ENCODE peak calls at places on chromosomes 13 and 19, in six cellular contexts. K is IMR-90, S is H1, V is H9, C is mesenchymal stem cell, D is neuronal stem cell. O is an unnamed sample.

GRCh38 chr19:47284324-47284899 is 9.7 kb downstream of the INAFM1 start:
- DNase-seq in K (peak; percentile 68), S (peak; percentile 60), V (no peak), C (peak; percentile 61), D (peak; percentile 69), O (peak; percentile 61)

GRCh38 chr13:47110141-47110540 is 213.3 kb upstream of the HTR2A start:
- DNase-seq in K (no peak), S (no peak), V (no peak), C (no peak), D (no peak), O (no peak)

GRCh38 chr13:48930933-48931332 is 44.8 kb upstream of the FNDC3A start:
- DNase-seq in K (no peak), S (no peak), V (no peak), C (no peak), D (no peak), O (no peak)

GRCh38 chr19:2394054-2394668 is 33.2 kb downstream of the TIMM13 start:
- DNase-seq in K (no peak), S (no peak), V (no peak), C (no peak), D (no peak), O (no peak)

GRCh38 chr13:97953376-97953970 is at the start of gene IPO5:
- DNase-seq in K (peak; percentile 73), S (no peak), V (no peak), C (no peak), D (no peak), O (no peak)

GRCh38 chr19:15265849-15266248 is 33.6 kb upstream of the EPHX3 start:
- DNase-seq in K (peak; percentile 98), S (no peak), V (no peak), C (no peak), D (no peak), O (no peak)

GRCh38 chr19:6242677-6243076 is 37.1 kb downstream of the MLLT1 start:
- DNase-seq in K (no peak), S (no peak), V (no peak), C (no peak), D (no peak), O (no peak)

GRCh38 chr19:12800873-12801465 is 631 bp downstream of the PRDX2 start:
- DNase-seq in K (no peak), S (no peak), V (peak; percentile 45), C (peak; percentile 33), D (no peak), O (no peak)

DNA sequence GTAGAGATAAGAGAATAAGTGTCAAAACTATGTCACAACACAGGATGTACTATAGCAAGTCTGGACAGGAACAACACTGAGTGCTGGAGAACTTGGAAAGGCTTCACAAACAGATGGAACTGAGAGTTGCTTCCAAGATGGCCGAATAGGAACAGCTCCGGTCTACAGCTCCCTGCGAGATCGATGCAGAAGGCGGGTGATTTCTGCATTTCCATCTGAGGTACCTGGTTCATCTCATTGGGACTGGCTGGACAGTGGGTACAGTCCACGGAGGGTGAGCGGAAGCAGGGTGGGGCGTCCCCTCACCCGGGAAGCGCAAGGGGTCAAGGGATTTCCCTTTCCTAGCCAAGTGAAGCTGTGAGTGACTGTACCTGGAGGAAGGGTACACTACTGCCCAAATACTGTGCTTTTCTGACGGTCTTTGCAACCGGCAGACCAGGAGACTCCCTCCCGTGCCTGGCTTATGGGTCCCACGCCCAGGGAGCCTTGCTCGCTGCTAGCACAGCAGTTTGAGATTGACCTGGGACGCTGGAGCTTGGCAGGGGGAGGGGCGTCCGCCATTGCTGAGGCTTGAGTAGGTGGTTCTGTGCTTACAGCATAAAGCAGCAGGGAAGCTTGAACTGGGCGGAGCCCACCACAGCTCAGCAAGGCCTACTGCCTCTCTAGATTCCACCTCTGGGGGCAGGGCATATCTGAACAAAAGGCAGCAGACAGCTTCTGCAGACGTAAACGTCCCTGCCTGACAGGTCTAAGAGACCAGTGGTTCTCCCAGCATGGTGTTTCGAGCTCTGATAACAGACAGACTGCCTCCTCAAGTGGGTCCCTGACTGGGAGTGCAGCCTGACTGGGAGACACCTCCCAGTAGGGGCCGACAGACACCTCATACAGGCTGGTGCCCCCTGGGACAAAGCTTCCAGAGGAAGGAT is 46.0 kb downstream of the USP12 start:
- DNase-seq in K (no peak), S (no peak), V (no peak), C (no peak), D (no peak), O (peak; percentile 42)
- H2BK5ac ChIP-seq in K (no peak overlapping the region), S (no peak overlapping the region), V (no peak overlapping the region), C (no peak overlapping the region), D (no peak overlapping the region), O (no peak overlapping the region)

GRCh38 chr19:55324705-55325104 is 436 bp downstream of the TMEM150B start:
- DNase-seq in K (no peak), S (no peak), V (no peak), C (no peak), D (no peak), O (no peak)

GRCh38 chr19:55319786-55320185 is 5.4 kb downstream of the TMEM150B start:
- DNase-seq in K (peak; percentile 28), S (peak; percentile 93), V (peak; percentile 92), C (peak; percentile 50), D (peak; percentile 72), O (peak; percentile 90)

GRCh38 chr19:55320844-55321419 is 4.2 kb downstream of the TMEM150B start:
- DNase-seq in K (no peak), S (no peak), V (peak; percentile 27), C (no peak), D (no peak), O (no peak)

GRCh38 chr19:55322495-55322894 is 2.6 kb downstream of the TMEM150B start:
- DNase-seq in K (no peak), S (no peak), V (no peak), C (no peak), D (no peak), O (no peak)

DNA sequence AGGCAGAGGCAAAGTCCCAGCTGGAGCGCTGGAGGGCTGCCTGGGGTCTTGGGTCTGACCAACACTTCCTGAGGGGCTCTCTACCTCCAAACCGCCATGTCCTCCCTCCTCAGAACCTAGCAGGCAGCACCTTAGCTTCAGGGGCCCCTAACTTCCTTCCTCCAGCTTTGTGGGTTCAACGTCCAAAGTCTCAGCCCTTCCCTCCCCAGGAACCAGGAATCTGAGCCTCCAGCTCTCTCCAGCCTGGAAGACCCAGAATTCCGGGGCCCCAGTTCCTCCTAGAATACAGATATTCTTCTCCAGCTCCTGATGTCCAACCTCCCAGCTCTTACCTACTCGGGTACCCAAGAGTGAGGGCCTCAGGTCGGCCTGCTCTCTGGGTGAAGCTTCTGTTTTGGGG is 3.7 kb downstream of the TMEM150B start:
- DNase-seq in K (no peak), S (no peak), V (no peak), C (no peak), D (no peak), O (no peak)
- H3K4me1 ChIP-seq in K (no peaks in the 10 kb centered on the region), S (peaks cover 6% of the 10 kb centered on the region), V (no peaks in the 10 kb centered on the region), C (peaks cover 7% of the 10 kb centered on the region), D (peaks cover 5% of the 10 kb centered on the region), O (no peaks in the 10 kb centered on the region)

GRCh38 chr19:43596842-43597461 is 557 bp downstream of the ZNF576 start:
- DNase-seq in K (peak; percentile 13), S (no peak), V (no peak), C (peak; percentile 23), D (no peak), O (no peak)
- H2BK5ac ChIP-seq in K (peak overlapping the region; percentile 87), S (no peak overlapping the region), V (no peak overlapping the region), C (no peak overlapping the region), D (peak overlapping the region; percentile 59), O (no peak overlapping the region)

DNA sequence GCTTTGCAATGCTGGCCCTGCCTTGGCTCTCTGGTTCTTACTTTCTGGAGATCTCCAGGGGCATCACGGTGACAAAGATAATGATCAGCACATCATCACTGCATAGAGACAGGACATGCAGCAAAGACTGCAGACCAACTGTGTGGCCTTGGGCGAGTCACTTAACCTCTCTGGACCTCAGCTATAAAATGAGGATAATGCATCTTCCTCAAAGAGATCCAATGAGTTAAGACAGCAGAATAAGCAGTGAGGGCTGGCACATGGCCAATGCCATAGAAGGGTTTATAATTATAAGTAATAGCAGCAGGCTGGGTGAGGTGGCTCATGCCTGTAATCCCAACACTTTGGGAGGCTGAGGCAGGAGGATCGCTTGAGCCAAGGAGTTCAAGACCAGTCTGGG is 2.4 kb downstream of the MAG start:
- DNase-seq in K (no peak), S (no peak), V (no peak), C (no peak), D (no peak), O (no peak)
- H3K4me1 ChIP-seq in K (no peaks in the 10 kb centered on the region), S (peaks cover 24% of the 10 kb centered on the region), V (no peaks in the 10 kb centered on the region), C (no peaks in the 10 kb centered on the region), D (peaks cover 19% of the 10 kb centered on the region), O (no peaks in the 10 kb centered on the region)

DNA sequence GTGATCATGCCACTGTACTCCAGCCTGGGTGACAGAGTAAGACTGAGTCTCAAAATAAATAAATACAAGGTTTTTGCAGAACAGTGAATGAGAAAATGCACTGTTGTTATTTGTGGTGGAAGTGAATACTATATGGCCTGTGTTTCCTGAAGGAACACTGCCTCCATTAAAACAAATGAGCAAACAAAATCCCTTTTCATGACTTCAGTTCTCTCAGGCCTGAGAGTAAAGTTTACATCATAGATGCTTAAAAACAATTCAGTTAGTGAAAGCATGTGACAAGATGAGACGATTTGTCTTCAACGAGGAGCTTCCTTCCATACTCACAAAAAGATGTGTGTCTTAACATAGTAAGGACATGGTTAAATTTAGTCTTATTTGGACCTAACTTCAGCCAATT is 14.4 kb downstream of the SPINT2 start:
- DNase-seq in K (no peak), S (no peak), V (no peak), C (peak; percentile 33), D (no peak), O (no peak)
- H2BK5ac ChIP-seq in K (peak overlapping the region; percentile 55), S (no peak overlapping the region), V (no peak overlapping the region), C (no peak overlapping the region), D (no peak overlapping the region), O (no peak overlapping the region)

GRCh38 chr13:39490136-39490535 is 112.9 kb downstream of the LHFPL6 start:
- DNase-seq in K (no peak), S (no peak), V (peak; percentile 34), C (no peak), D (peak; percentile 52), O (peak; percentile 98)
- H3K4me1 ChIP-seq in K (no peaks in the 10 kb centered on the region), S (peaks cover 26% of the 10 kb centered on the region), V (peaks cover 17% of the 10 kb centered on the region), C (no peaks in the 10 kb centered on the region), D (peaks cover 19% of the 10 kb centered on the region), O (peaks cover 17% of the 10 kb centered on the region)

DNA sequence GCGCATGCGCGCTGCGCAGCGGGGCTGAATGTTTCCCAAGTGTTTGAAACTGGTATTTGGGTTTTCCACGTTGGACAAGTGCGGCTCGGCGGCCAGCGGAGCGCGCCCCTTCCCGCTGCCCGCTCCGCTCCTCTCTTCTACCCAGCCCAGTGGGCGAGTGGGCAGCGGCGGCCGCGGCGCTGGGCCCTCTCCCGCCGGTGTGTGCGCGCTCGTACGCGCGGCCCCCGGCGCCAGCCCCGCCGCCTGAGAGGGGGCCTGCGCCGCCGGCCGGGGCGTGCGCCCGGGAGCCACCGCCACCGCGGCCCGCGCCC is at the start of gene ING1:
- DNase-seq in K (no peak), S (no peak), V (no peak), C (no peak), D (no peak), O (no peak)
- H2BK5ac ChIP-seq in K (peak within 1 kb of the TSS; percentile 89), S (peak within 1 kb of the TSS; percentile 93), V (no peak within 1 kb of the TSS), C (peak within 1 kb of the TSS; percentile 95), D (peak within 1 kb of the TSS; percentile 95), O (peak within 1 kb of the TSS; percentile 85)

DNA sequence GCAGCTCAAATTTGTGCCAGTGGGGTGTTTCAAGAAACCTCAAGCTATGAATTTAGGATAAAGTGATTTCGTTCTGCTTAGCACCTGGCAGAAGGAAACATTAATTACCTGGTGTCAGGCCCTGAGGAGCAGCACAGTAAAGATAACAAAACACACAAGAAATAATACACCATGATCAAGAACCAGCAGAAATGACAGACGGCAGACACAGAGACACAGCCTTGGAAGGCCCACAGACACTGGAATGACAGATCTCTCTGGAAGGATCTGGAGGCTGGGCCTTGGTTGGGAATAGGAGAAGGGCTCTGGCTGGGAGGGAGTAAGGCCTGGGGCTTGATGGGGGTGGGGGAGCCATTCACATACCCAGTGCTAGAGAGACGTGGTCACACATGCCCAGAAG is 10.8 kb downstream of the PRODH2 start:
- DNase-seq in K (no peak), S (no peak), V (no peak), C (no peak), D (no peak), O (no peak)
- H3K4me1 ChIP-seq in K (no peaks in the 10 kb centered on the region), S (peaks cover 4% of the 10 kb centered on the region), V (peaks cover 2% of the 10 kb centered on the region), C (peaks cover 1% of the 10 kb centered on the region), D (peaks cover 8% of the 10 kb centered on the region), O (peaks cover 2% of the 10 kb centered on the region)

O was measured in mesendoderm.